ENCODE peak calls at places on chromosomes 4 and X, in five cellular contexts. T, E, V, Y and F are unnamed samples.

GRCh38 chr4:61320154-61320553 is 120.0 kb downstream of the ADGRL3 start:
- DNase-seq in T (no peak), Y (no peak), E (no peak), V (no peak), F (no peak)

GRCh38 chr4:153577053-153577452 is 107.0 kb upstream of the TLR2 start:
- DNase-seq in T (no peak), V (no peak), Y (no peak), E (no peak), F (no peak)

GRCh38 chr4:87974856-87975462 is 555 bp upstream of the SPP1 start:
- DNase-seq in E (no peak), V (peak; percentile 83), T (no peak), Y (no peak), F (peak; percentile 13)

GRCh38 chr4:76752911-76753494 is 144.9 kb downstream of the SOWAHB start:
- DNase-seq in Y (no peak), V (no peak), E (no peak), T (no peak), F (no peak)

GRCh38 chr4:153154010-153154975 is 50.0 kb upstream of the TRIM2 start:
- DNase-seq in T (no peak), V (no peak), E (no peak), Y (peak; percentile 12), F (peak; percentile 25)

GRCh38 chr4:168711197-168712120 is 214.6 kb downstream of the PALLD start:
- DNase-seq in E (no peak), V (no peak), Y (peak; percentile 17), T (no peak), F (no peak)

GRCh38 chrX:8629871-8630270 is 102.1 kb downstream of the ANOS1 start:
- DNase-seq in Y (no peak), T (no peak), E (no peak), V (no peak), F (no peak)

GRCh38 chr4:127783026-127783769 is 1.1 kb downstream of the HSPA4L start:
- DNase-seq in T (peak; percentile 46), E (peak; percentile 77), Y (peak; percentile 73), V (peak; percentile 84), F (peak; percentile 83)

GRCh38 chr4:80201326-80202151 is 4.2 kb downstream of the PRDM8 start:
- DNase-seq in V (peak; percentile 60), Y (no peak), T (no peak), E (no peak), F (peak; percentile 20)

GRCh38 chr4:8132400-8132799 is 26.2 kb downstream of the ABLIM2 start:
- DNase-seq in Y (no peak), T (no peak), E (no peak), V (no peak), F (no peak)

GRCh38 chr4:186485621-186486062 is 69.7 kb downstream of the MTNR1A start:
- DNase-seq in Y (peak; percentile 16), T (no peak), V (no peak), E (no peak), F (no peak)

GRCh38 chr4:102789317-102789717 is 28.5 kb upstream of the MANBA start:
- DNase-seq in Y (no peak), E (peak; percentile 47), T (no peak), V (no peak), F (peak; percentile 16)

GRCh38 chr4:95386410-95386809 is 162.4 kb downstream of the UNC5C start:
- DNase-seq in V (no peak), E (no peak), T (no peak), Y (no peak), F (no peak)

GRCh38 chr4:152104846-152105462 is 344.1 kb upstream of the GATB start:
- DNase-seq in V (no peak), T (no peak), Y (no peak), E (no peak), F (peak; percentile 25)

GRCh38 chr4:96593422-96593821 is 753.5 kb downstream of the PDHA2 start:
- DNase-seq in E (no peak), T (no peak), V (no peak), Y (no peak), F (peak; percentile 22)

GRCh38 chr4:90198086-90198847 is 71.1 kb downstream of the CCSER1 start:
- DNase-seq in V (no peak), T (no peak), E (no peak), Y (no peak), F (no peak)

GRCh38 chr4:154958621-154959358 is 177.7 kb downstream of the RBM46 start:
- DNase-seq in Y (peak; percentile 17), V (peak; percentile 66), T (no peak), E (no peak), F (peak; percentile 2)

GRCh38 chrX:119983494-119983893 is 39.9 kb upstream of the NKAP start:
- DNase-seq in V (no peak), Y (no peak), T (no peak), E (no peak), F (no peak)

GRCh38 chrX:48715066-48715465 is 18.5 kb downstream of the SUV39H1 start:
- DNase-seq in V (no peak), T (no peak), Y (no peak), E (peak; percentile 17), F (peak; percentile 73)

GRCh38 chrX:87873347-87873941 is 355.8 kb downstream of the KLHL4 start:
- DNase-seq in Y (no peak), E (no peak), T (no peak), V (no peak), F (no peak)

GRCh38 chrX:24145340-24146186 is 4.0 kb upstream of the ZFX start:
- DNase-seq in E (no peak), T (no peak), Y (no peak), V (no peak), F (no peak)

GRCh38 chr4:124279741-124280140 is 432.8 kb downstream of the ANKRD50 start:
- DNase-seq in Y (peak; percentile 19), V (no peak), E (no peak), T (no peak), F (no peak)

GRCh38 chr4:29304595-29304994 is 1415.6 kb upstream of the PCDH7 start:
- DNase-seq in Y (no peak), E (no peak), V (peak; percentile 48), T (no peak), F (no peak)

GRCh38 chr4:24477919-24478318 is 106.4 kb downstream of the DHX15 start:
- DNase-seq in E (no peak), T (no peak), Y (no peak), V (no peak), F (no peak)

GRCh38 chr4:3744901-3745300 is 21.3 kb upstream of the ADRA2C start:
- DNase-seq in E (no peak), V (no peak), Y (no peak), T (no peak), F (no peak)

GRCh38 chr4:3745886-3746656 is 20.1 kb upstream of the ADRA2C start:
- DNase-seq in T (no peak), Y (no peak), E (no peak), V (no peak), F (no peak)

GRCh38 chr4:3749081-3749480 is 17.1 kb upstream of the ADRA2C start:
- DNase-seq in E (no peak), T (no peak), Y (no peak), V (no peak), F (no peak)

GRCh38 chr4:3747582-3747906 is 18.6 kb upstream of the ADRA2C start:
- DNase-seq in T (no peak), Y (no peak), E (peak; percentile 38), V (no peak), F (peak; percentile 7)

GRCh38 chr4:3746701-3747581 is 19.2 kb upstream of the ADRA2C start:
- DNase-seq in V (no peak), E (no peak), T (no peak), Y (no peak), F (no peak)
- TF ChIP-seq POLR2A in V (no peak), E (no peak), T (no peak), Y (no peak), F (no peak)

GRCh38 chr4:74446193-74446868 is 1.4 kb downstream of the AREG start:
- DNase-seq in E (no peak), T (no peak), V (no peak), Y (no peak), F (no peak)

GRCh38 chr4:74446896-74447295 is 2.0 kb downstream of the AREG start:
- DNase-seq in Y (no peak), T (no peak), V (no peak), E (no peak), F (no peak)

GRCh38 chr4:74447636-74448233 is 2.8 kb downstream of the AREG start:
- DNase-seq in T (no peak), Y (no peak), V (no peak), E (no peak), F (peak; percentile 31)

GRCh38 chr4:74441744-74442143 is 3.2 kb upstream of the AREG start:
- DNase-seq in E (no peak), V (no peak), T (no peak), Y (no peak), F (no peak)

GRCh38 chr4:74444891-74445642 is at the start of gene AREG:
- DNase-seq in E (peak; percentile 91), Y (peak; percentile 68), T (peak; percentile 40), V (peak; percentile 80), F (peak; percentile 86)
- TF ChIP-seq POLR2A in E (peak; percentile 62), Y (peak; percentile 82), T (peak; percentile 38), V (peak; percentile 74), F (peak; percentile 68)

DNA sequence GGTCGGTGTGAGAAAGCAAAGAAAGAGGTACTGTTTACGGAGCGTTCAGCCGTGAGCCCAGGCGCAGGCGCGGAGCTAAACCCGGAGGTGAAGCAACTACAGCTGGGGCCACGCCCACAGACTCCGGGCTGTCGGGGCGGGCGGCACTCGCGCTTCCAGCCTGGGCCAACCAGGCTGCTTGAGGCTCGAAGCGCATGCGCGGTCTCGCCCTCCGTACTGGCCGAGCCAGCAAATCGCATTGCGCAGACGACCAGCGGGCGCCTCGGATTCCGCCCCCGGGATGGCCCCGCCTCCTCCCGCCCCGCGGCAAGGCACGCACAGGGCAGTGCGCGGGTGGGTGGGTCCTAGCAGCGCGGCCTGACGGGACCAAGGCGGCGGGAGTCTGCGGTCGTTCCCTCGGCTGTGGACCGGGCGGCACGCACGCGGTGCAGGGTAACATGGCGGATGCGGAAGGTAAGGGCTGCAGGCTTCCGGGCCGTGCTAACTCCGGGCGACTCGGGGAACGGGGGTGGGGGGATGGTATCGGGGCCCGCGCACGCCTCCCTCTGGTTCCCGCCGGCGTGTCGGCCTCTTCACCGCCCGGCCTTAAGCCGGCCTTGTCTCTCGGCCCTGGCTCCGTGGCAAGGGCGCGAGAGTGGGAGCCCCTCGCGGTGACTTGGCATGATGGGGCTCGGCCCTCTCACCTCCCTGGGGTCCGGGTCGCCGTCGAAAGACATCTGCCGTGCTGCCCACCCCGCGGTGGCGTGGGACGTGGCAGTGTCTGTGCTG is at the start of gene DKC1:
- DNase-seq in V (peak; percentile 98), E (peak; percentile 98), Y (peak; percentile 90), T (peak; percentile 85), F (peak; percentile 98)
- TF ChIP-seq POLR2A in V (peak; percentile 61), E (peak; percentile 91), Y (no peak), T (peak; percentile 35), F (peak; percentile 76)

DNA sequence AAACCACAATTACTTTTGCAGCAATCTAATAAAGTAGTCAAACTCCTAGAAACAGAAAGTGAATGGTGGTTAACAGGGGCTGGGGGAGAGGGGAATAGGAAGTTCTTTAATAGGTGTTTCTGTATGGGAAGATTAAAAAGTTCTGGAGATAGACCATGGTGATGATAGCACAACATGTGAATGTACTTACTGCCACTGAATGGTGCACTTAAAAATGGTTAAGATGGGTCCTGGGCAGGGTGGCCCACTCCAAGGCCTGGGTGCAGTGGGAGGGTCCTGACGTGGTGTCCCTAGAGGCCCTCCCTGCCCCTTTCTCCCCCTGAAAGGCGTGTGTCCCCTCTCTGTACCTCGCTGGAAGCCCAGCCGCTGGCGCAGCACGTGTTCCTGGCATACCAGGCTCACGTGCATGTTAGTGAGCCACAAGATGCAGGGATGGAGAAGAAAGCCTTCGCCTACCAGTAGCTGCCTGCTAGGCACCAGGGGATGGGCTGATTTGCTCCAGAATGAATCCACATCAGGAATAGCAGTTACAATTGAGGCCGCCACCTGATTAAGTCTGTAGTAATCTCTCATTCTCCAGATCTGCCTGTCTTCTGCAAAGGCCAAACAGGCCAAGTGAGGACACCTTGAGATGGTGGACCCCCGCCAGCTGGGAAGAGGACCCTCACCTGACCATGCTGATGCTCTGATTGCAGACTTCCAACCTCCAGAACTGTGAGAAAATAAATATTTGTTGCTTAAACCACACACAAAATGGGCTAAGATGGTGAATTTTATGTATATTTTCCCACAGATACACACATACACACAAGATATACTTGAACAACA is 67.5 kb downstream of the COQ2 start:
- DNase-seq in E (no peak), V (no peak), T (no peak), Y (no peak), F (no peak)
- TF ChIP-seq POLR2A in E (no peak), V (no peak), T (no peak), Y (no peak), F (no peak)